ENCODE peak calls at places on chromosomes 4 and X, in eight cellular contexts. One of them, this sample, is unnamed.

GRCh38 chrX:57227691-57228090 is 58.8 kb upstream of the FAAH2 start:
- DNase-seq in T-helper 17 cell: no peak
- DNase-seq in NCI-H146: no peak
- DNase-seq in GM13977: no peak
- DNase-seq in NCI-H1105: no peak
- DNase-seq in IMR-90: no peak
- DNase-seq in SW480: no peak
- DNase-seq in PC-3: peak; percentile 66
- DNase-seq in this sample: no peak

GRCh38 chr4:76251448-76252270 is at the start of gene FAM47E:
- DNase-seq in SW480: peak; percentile 63
- DNase-seq in IMR-90: peak; percentile 6
- DNase-seq in T-helper 17 cell: peak; percentile 13
- DNase-seq in NCI-H1105: peak; percentile 73
- DNase-seq in PC-3: peak; percentile 61
- DNase-seq in GM13977: peak; percentile 46
- DNase-seq in NCI-H146: peak; percentile 96
- DNase-seq in this sample: no peak

GRCh38 chr4:39568805-39569204 is 41.6 kb upstream of the UGDH start:
- DNase-seq in PC-3: peak; percentile 83
- DNase-seq in SW480: peak; percentile 9
- DNase-seq in IMR-90: no peak
- DNase-seq in NCI-H1105: no peak
- DNase-seq in T-helper 17 cell: no peak
- DNase-seq in NCI-H146: no peak
- DNase-seq in GM13977: peak; percentile 58
- DNase-seq in this sample: peak; percentile 31

GRCh38 chr4:183657564-183657963 is 1.4 kb downstream of the RWDD4 start:
- DNase-seq in SW480: no peak
- DNase-seq in NCI-H1105: no peak
- DNase-seq in NCI-H146: no peak
- DNase-seq in IMR-90: no peak
- DNase-seq in GM13977: no peak
- DNase-seq in PC-3: no peak
- DNase-seq in T-helper 17 cell: no peak
- DNase-seq in this sample: no peak

GRCh38 chr4:15925830-15926229 is 12.7 kb downstream of the FGFBP1 start:
- DNase-seq in PC-3: no peak
- DNase-seq in GM13977: no peak
- DNase-seq in IMR-90: no peak
- DNase-seq in T-helper 17 cell: no peak
- DNase-seq in NCI-H1105: no peak
- DNase-seq in NCI-H146: no peak
- DNase-seq in SW480: no peak
- DNase-seq in this sample: no peak

GRCh38 chrX:102712967-102713677 is 874 bp downstream of the GPRASP2 start:
- DNase-seq in GM13977: no peak
- DNase-seq in NCI-H1105: peak; percentile 30
- DNase-seq in T-helper 17 cell: no peak
- DNase-seq in PC-3: peak; percentile 66
- DNase-seq in IMR-90: peak; percentile 41
- DNase-seq in SW480: peak; percentile 50
- DNase-seq in NCI-H146: peak; percentile 43
- DNase-seq in this sample: no peak

GRCh38 chr4:102759835-102760644 is 728 bp downstream of the MANBA start:
- DNase-seq in NCI-H1105: no peak
- DNase-seq in PC-3: peak; percentile 30
- DNase-seq in T-helper 17 cell: no peak
- DNase-seq in SW480: peak; percentile 59
- DNase-seq in NCI-H146: peak; percentile 8
- DNase-seq in IMR-90: peak; percentile 68
- DNase-seq in GM13977: peak; percentile 62
- DNase-seq in this sample: peak; percentile 40

GRCh38 chrX:7090506-7091095 is 56.9 kb upstream of the STS start:
- DNase-seq in NCI-H1105: no peak
- DNase-seq in PC-3: no peak
- DNase-seq in T-helper 17 cell: no peak
- DNase-seq in IMR-90: no peak
- DNase-seq in SW480: no peak
- DNase-seq in GM13977: no peak
- DNase-seq in NCI-H146: no peak
- DNase-seq in this sample: no peak

GRCh38 chrX:39855748-39856129 is 242.0 kb downstream of the BCOR start:
- DNase-seq in IMR-90: peak; percentile 43
- DNase-seq in T-helper 17 cell: peak; percentile 54
- DNase-seq in PC-3: peak; percentile 77
- DNase-seq in NCI-H146: peak; percentile 93
- DNase-seq in GM13977: peak; percentile 49
- DNase-seq in SW480: peak; percentile 90
- DNase-seq in NCI-H1105: peak; percentile 35
- DNase-seq in this sample: peak; percentile 77

GRCh38 chr4:127846061-127846460 is 34.6 kb upstream of the PLK4 start:
- DNase-seq in IMR-90: no peak
- DNase-seq in GM13977: no peak
- DNase-seq in T-helper 17 cell: no peak
- DNase-seq in NCI-H1105: no peak
- DNase-seq in SW480: no peak
- DNase-seq in NCI-H146: no peak
- DNase-seq in PC-3: no peak
- DNase-seq in this sample: no peak

GRCh38 chr4:2256781-2257191 is 5.1 kb downstream of the MXD4 start:
- DNase-seq in T-helper 17 cell: peak; percentile 3
- DNase-seq in PC-3: no peak
- DNase-seq in NCI-H146: no peak
- DNase-seq in NCI-H1105: no peak
- DNase-seq in GM13977: no peak
- DNase-seq in IMR-90: no peak
- DNase-seq in SW480: no peak
- DNase-seq in this sample: no peak

GRCh38 chr4:54473077-54473545 is 184.6 kb upstream of the KIT start:
- DNase-seq in NCI-H146: no peak
- DNase-seq in GM13977: no peak
- DNase-seq in IMR-90: peak; percentile 14
- DNase-seq in PC-3: peak; percentile 28
- DNase-seq in SW480: no peak
- DNase-seq in T-helper 17 cell: no peak
- DNase-seq in NCI-H1105: no peak
- DNase-seq in this sample: no peak

GRCh38 chr4:108702960-108703359 is 52.6 kb downstream of the OSTC start:
- DNase-seq in NCI-H1105: no peak
- DNase-seq in SW480: no peak
- DNase-seq in IMR-90: no peak
- DNase-seq in NCI-H146: no peak
- DNase-seq in T-helper 17 cell: no peak
- DNase-seq in PC-3: no peak
- DNase-seq in GM13977: no peak
- DNase-seq in this sample: no peak

GRCh38 chr4:99058228-99058627 is 30.4 kb downstream of the ADH5 start:
- DNase-seq in PC-3: no peak
- DNase-seq in NCI-H146: no peak
- DNase-seq in T-helper 17 cell: no peak
- DNase-seq in IMR-90: no peak
- DNase-seq in SW480: no peak
- DNase-seq in GM13977: no peak
- DNase-seq in NCI-H1105: no peak
- DNase-seq in this sample: no peak

GRCh38 chrX:70525733-70526132 is 81.1 kb downstream of the DLG3 start:
- DNase-seq in SW480: no peak
- DNase-seq in NCI-H146: peak; percentile 51
- DNase-seq in NCI-H1105: no peak
- DNase-seq in T-helper 17 cell: no peak
- DNase-seq in IMR-90: no peak
- DNase-seq in GM13977: no peak
- DNase-seq in PC-3: peak; percentile 72
- DNase-seq in this sample: no peak

GRCh38 chr4:176404591-176404990 is 84.8 kb downstream of the SPCS3 start:
- DNase-seq in GM13977: no peak
- DNase-seq in NCI-H146: no peak
- DNase-seq in IMR-90: peak; percentile 86
- DNase-seq in SW480: no peak
- DNase-seq in PC-3: peak; percentile 64
- DNase-seq in NCI-H1105: no peak
- DNase-seq in T-helper 17 cell: no peak
- DNase-seq in this sample: no peak

GRCh38 chrX:68045008-68045577 is 388.2 kb downstream of the OPHN1 start:
- DNase-seq in GM13977: no peak
- DNase-seq in NCI-H1105: no peak
- DNase-seq in NCI-H146: no peak
- DNase-seq in IMR-90: peak; percentile 40
- DNase-seq in PC-3: no peak
- DNase-seq in SW480: no peak
- DNase-seq in T-helper 17 cell: no peak
- DNase-seq in this sample: no peak

GRCh38 chrX:88284844-88285243 is 462.2 kb upstream of the CPXCR1 start:
- DNase-seq in PC-3: peak; percentile 68
- DNase-seq in IMR-90: no peak
- DNase-seq in NCI-H1105: peak; percentile 6
- DNase-seq in GM13977: no peak
- DNase-seq in NCI-H146: no peak
- DNase-seq in SW480: no peak
- DNase-seq in T-helper 17 cell: no peak
- DNase-seq in this sample: no peak

GRCh38 chr4:60588556-60588955 is 611.6 kb upstream of the ADGRL3 start:
- DNase-seq in GM13977: no peak
- DNase-seq in T-helper 17 cell: no peak
- DNase-seq in NCI-H1105: no peak
- DNase-seq in IMR-90: no peak
- DNase-seq in NCI-H146: no peak
- DNase-seq in PC-3: no peak
- DNase-seq in SW480: no peak
- DNase-seq in this sample: no peak

GRCh38 chrX:101682723-101683122 is 23.1 kb upstream of the ARMCX2 start:
- DNase-seq in T-helper 17 cell: no peak
- DNase-seq in GM13977: no peak
- DNase-seq in SW480: peak; percentile 22
- DNase-seq in NCI-H146: no peak
- DNase-seq in PC-3: no peak
- DNase-seq in NCI-H1105: no peak
- DNase-seq in IMR-90: peak; percentile 57
- DNase-seq in this sample: no peak

GRCh38 chr4:158176776-158177175 is 4.0 kb upstream of the GASK1B start:
- DNase-seq in NCI-H146: no peak
- DNase-seq in PC-3: peak; percentile 54
- DNase-seq in GM13977: no peak
- DNase-seq in SW480: no peak
- DNase-seq in NCI-H1105: no peak
- DNase-seq in IMR-90: no peak
- DNase-seq in T-helper 17 cell: no peak
- DNase-seq in this sample: no peak

GRCh38 chr4:188015025-188015778 is 19.6 kb downstream of the ZFP42 start:
- DNase-seq in GM13977: no peak
- DNase-seq in PC-3: peak; percentile 33
- DNase-seq in NCI-H146: no peak
- DNase-seq in NCI-H1105: no peak
- DNase-seq in IMR-90: no peak
- DNase-seq in T-helper 17 cell: no peak
- DNase-seq in SW480: peak; percentile 51
- DNase-seq in this sample: no peak

GRCh38 chr4:110087116-110087708 is 111.2 kb downstream of the ELOVL6 start:
- DNase-seq in PC-3: peak; percentile 85
- DNase-seq in SW480: no peak
- DNase-seq in GM13977: no peak
- DNase-seq in NCI-H146: peak; percentile 11
- DNase-seq in IMR-90: peak; percentile 83
- DNase-seq in T-helper 17 cell: no peak
- DNase-seq in NCI-H1105: peak; percentile 70
- DNase-seq in this sample: no peak

GRCh38 chr4:13498464-13498863 is 14.3 kb upstream of the RAB28 start:
- DNase-seq in GM13977: no peak
- DNase-seq in PC-3: no peak
- DNase-seq in T-helper 17 cell: no peak
- DNase-seq in NCI-H1105: no peak
- DNase-seq in IMR-90: no peak
- DNase-seq in NCI-H146: no peak
- DNase-seq in SW480: no peak
- DNase-seq in this sample: no peak

GRCh38 chr4:108008721-108009120 is 19.0 kb downstream of the HADH start:
- DNase-seq in SW480: no peak
- DNase-seq in T-helper 17 cell: no peak
- DNase-seq in NCI-H1105: no peak
- DNase-seq in GM13977: no peak
- DNase-seq in NCI-H146: no peak
- DNase-seq in PC-3: peak; percentile 65
- DNase-seq in IMR-90: peak; percentile 81
- DNase-seq in this sample: no peak

GRCh38 chr4:1939664-1940509 is 68.7 kb downstream of the NSD2 start:
- DNase-seq in PC-3: peak; percentile 91
- DNase-seq in NCI-H1105: no peak
- DNase-seq in IMR-90: peak; percentile 95
- DNase-seq in NCI-H146: no peak
- DNase-seq in SW480: peak; percentile 70
- DNase-seq in GM13977: no peak
- DNase-seq in T-helper 17 cell: no peak
- DNase-seq in this sample: no peak

GRCh38 chrX:131728295-131729145 is 184.6 kb downstream of the OR13H1 start:
- DNase-seq in SW480: no peak
- DNase-seq in PC-3: no peak
- DNase-seq in T-helper 17 cell: no peak
- DNase-seq in GM13977: peak; percentile 31
- DNase-seq in NCI-H146: peak; percentile 16
- DNase-seq in NCI-H1105: no peak
- DNase-seq in IMR-90: peak; percentile 86
- DNase-seq in this sample: peak; percentile 84

GRCh38 chr4:20591571-20592455 is 108.4 kb upstream of the PACRGL start:
- DNase-seq in GM13977: no peak
- DNase-seq in PC-3: no peak
- DNase-seq in NCI-H146: no peak
- DNase-seq in IMR-90: no peak
- DNase-seq in SW480: no peak
- DNase-seq in T-helper 17 cell: no peak
- DNase-seq in NCI-H1105: no peak
- DNase-seq in this sample: no peak

GRCh38 chrX:1242901-1243402 is 25.7 kb upstream of the CSF2RA start:
- DNase-seq in SW480: peak; percentile 7
- DNase-seq in PC-3: peak; percentile 39
- DNase-seq in T-helper 17 cell: no peak
- DNase-seq in IMR-90: no peak
- DNase-seq in NCI-H146: no peak
- DNase-seq in GM13977: peak; percentile 41
- DNase-seq in NCI-H1105: no peak
- DNase-seq in this sample: peak; percentile 51

GRCh38 chr4:84944952-84945351 is 21.5 kb downstream of the WDFY3 start:
- DNase-seq in NCI-H1105: no peak
- DNase-seq in IMR-90: peak; percentile 31
- DNase-seq in GM13977: no peak
- DNase-seq in T-helper 17 cell: no peak
- DNase-seq in SW480: no peak
- DNase-seq in PC-3: no peak
- DNase-seq in NCI-H146: no peak
- DNase-seq in this sample: no peak

GRCh38 chr4:1577818-1578217 is 106.3 kb downstream of the FAM53A start:
- DNase-seq in IMR-90: no peak
- DNase-seq in T-helper 17 cell: no peak
- DNase-seq in SW480: no peak
- DNase-seq in NCI-H1105: no peak
- DNase-seq in GM13977: no peak
- DNase-seq in PC-3: no peak
- DNase-seq in NCI-H146: no peak
- DNase-seq in this sample: no peak

GRCh38 chrX:67651437-67652142 is 107.8 kb downstream of the AR start:
- DNase-seq in IMR-90: no peak
- DNase-seq in T-helper 17 cell: no peak
- DNase-seq in SW480: no peak
- DNase-seq in PC-3: no peak
- DNase-seq in NCI-H146: no peak
- DNase-seq in NCI-H1105: no peak
- DNase-seq in GM13977: no peak
- DNase-seq in this sample: no peak

GRCh38 chrX:131874300-131874699 is 148.8 kb upstream of the STK26 start:
- DNase-seq in SW480: no peak
- DNase-seq in NCI-H1105: no peak
- DNase-seq in T-helper 17 cell: no peak
- DNase-seq in NCI-H146: no peak
- DNase-seq in PC-3: no peak
- DNase-seq in GM13977: no peak
- DNase-seq in IMR-90: no peak
- DNase-seq in this sample: no peak

GRCh38 chr4:80011636-80012236 is 61.3 kb downstream of the ANTXR2 start:
- DNase-seq in SW480: no peak
- DNase-seq in T-helper 17 cell: no peak
- DNase-seq in IMR-90: peak; percentile 94
- DNase-seq in GM13977: no peak
- DNase-seq in NCI-H1105: no peak
- DNase-seq in NCI-H146: no peak
- DNase-seq in PC-3: no peak
- DNase-seq in this sample: no peak

This sample was measured in GM12878.